ENCODE peak calls at places on chromosomes 5 and 9, in eight cellular contexts. Q, X, A, P, O, D, F and K are unnamed samples.
A peak's percentile ranks its signal among the peaks of the same experiment; 100 is the strongest.

GRCh38 chr9:111805841-111806241 is 11.1 kb upstream of the SHOC1 start:
- DNase-seq in Q (no peak), X (no peak), A (no peak), P (no peak), O (no peak), D (peak; percentile 45), F (peak; percentile 79), K (no peak)

GRCh38 chr9:114629563-114630090 is 18.5 kb downstream of the TMEM268 start:
- DNase-seq in Q (no peak), X (no peak), A (no peak), P (no peak), O (no peak), D (no peak), F (no peak), K (no peak)

GRCh38 chr5:125093776-125094175 is 347.3 kb upstream of the ZNF608 start:
- DNase-seq in Q (no peak), X (no peak), A (no peak), P (peak; percentile 57), O (no peak), D (peak; percentile 44), F (peak; percentile 93), K (no peak)

GRCh38 chr9:37976714-37977477 is 73.0 kb upstream of the SLC25A51 start:
- DNase-seq in Q (no peak), X (no peak), A (no peak), P (peak; percentile 95), O (no peak), D (peak; percentile 69), F (peak; percentile 97), K (no peak)

GRCh38 chr9:98455957-98456621 is 200.6 kb upstream of the TBC1D2 start:
- DNase-seq in Q (no peak), X (no peak), A (no peak), P (peak; percentile 36), O (no peak), D (no peak), F (peak; percentile 86), K (peak; percentile 88)

GRCh38 chr5:178460598-178461425 is 129.4 kb downstream of the COL23A1 start:
- DNase-seq in Q (peak; percentile 79), X (peak; percentile 32), A (peak; percentile 93), P (no peak), O (no peak), D (no peak), F (no peak), K (peak; percentile 54)

GRCh38 chr5:25573691-25574090 is 928.9 kb upstream of the CDH10 start:
- DNase-seq in Q (no peak), X (no peak), A (no peak), P (no peak), O (no peak), D (no peak), F (no peak), K (no peak)

GRCh38 chr9:107280543-107280942 is 2.5 kb upstream of the RAD23B start:
- DNase-seq in Q (no peak), X (no peak), A (no peak), P (no peak), O (no peak), D (no peak), F (peak; percentile 16), K (no peak)